ENCODE peak calls at places on chromosomes 1 and 21, in ten cellular contexts. B is bronchial epithelial cell, I is neural crest cell, P is GM13977, T is ovary, G is IMR-90, Y is endothelial cell, Z is Calu3, O is lower lobe of right lung, U is dorsolateral prefrontal cortex. X is an unnamed sample.

GRCh38 chr1:240687820-240688219 is 75.9 kb upstream of the GREM2 start:
- DNase-seq in B (peak; percentile 10), I (no peak), P (no peak), T (no peak), G (no peak), Y (no peak), Z (no peak), O (no peak), U (no peak), X (no peak)

GRCh38 chr21:34704119-34704518 is 35.3 kb downstream of the CLIC6 start:
- DNase-seq in B (no peak), I (no peak), P (no peak), T (no peak), G (peak; percentile 40), Y (no peak), Z (no peak), O (no peak), U (no peak), X (peak; percentile 72)

GRCh38 chr1:92980732-92981647 is 19.7 kb upstream of the DIPK1A start:
- DNase-seq in B (no peak), I (no peak), P (no peak), T (no peak), G (no peak), Y (no peak), Z (no peak), O (no peak), U (no peak), X (no peak)

GRCh38 chr1:28437260-28437923 is 67.9 kb downstream of the PHACTR4 start:
- DNase-seq in B (peak; percentile 75), I (no peak), P (no peak), T (peak; percentile 42), G (peak; percentile 80), Y (no peak), Z (peak; percentile 41), O (no peak), U (no peak), X (peak; percentile 89)

GRCh38 chr21:21295303-21295702 is 297.1 kb downstream of the NCAM2 start:
- DNase-seq in B (no peak), I (no peak), P (no peak), T (no peak), G (no peak), Y (no peak), Z (no peak), O (no peak), U (no peak), X (no peak)

GRCh38 chr21:25708467-25709065 is 26.1 kb downstream of the ATP5PF start:
- DNase-seq in B (peak; percentile 34), I (peak; percentile 36), P (peak; percentile 41), T (peak; percentile 15), G (peak; percentile 56), Y (peak; percentile 19), Z (peak; percentile 2), O (no peak), U (no peak), X (peak; percentile 57)

GRCh38 chr1:224432672-224433040 is 1.9 kb downstream of the WDR26 start:
- DNase-seq in B (peak; percentile 23), I (no peak), P (peak; percentile 24), T (no peak), G (no peak), Y (no peak), Z (no peak), O (no peak), U (no peak), X (peak; percentile 34)

GRCh38 chr1:229043111-229043510 is 227.8 kb upstream of the RAB4A start:
- DNase-seq in B (no peak), I (no peak), P (no peak), T (no peak), G (no peak), Y (no peak), Z (no peak), O (no peak), U (no peak), X (no peak)

GRCh38 chr1:82161651-82162238 is 361.0 kb downstream of the ADGRL2 start:
- DNase-seq in B (no peak), I (no peak), P (no peak), T (no peak), G (no peak), Y (no peak), Z (no peak), O (no peak), U (no peak), X (no peak)

GRCh38 chr1:55670331-55671082 is 455.3 kb upstream of the USP24 start:
- DNase-seq in B (no peak), I (no peak), P (no peak), T (no peak), G (peak; percentile 23), Y (no peak), Z (no peak), O (no peak), U (no peak), X (no peak)
- TF ChIP-seq CTCF in B (no peak), I (no peak), P (no peak), T (no peak), G (no peak), Y (no peak), Z (no peak), O (no peak), U (peak; percentile 16), X (no peak)

DNA sequence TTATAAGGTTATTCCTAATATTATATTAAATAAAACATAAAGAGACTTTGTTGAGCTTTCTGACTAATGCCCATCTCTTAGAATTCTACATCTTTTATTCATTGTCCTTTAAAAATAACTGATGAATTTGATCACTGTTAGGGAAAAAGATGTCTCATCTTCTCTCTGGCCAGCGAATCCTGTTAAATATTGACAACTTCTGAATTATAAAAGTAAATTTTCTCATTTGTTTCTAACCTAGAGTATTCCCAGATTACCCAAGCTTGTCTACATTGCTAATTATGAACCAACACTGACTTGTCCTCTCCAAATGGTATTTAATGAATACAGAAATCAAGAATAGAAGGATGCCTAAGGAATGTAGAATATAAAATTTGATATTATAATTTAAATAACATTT is 24.8 kb upstream of the KCTD3 start:
- DNase-seq in B (no peak), I (no peak), P (no peak), T (no peak), G (no peak), Y (no peak), Z (no peak), O (no peak), U (no peak), X (no peak)
- TF ChIP-seq CTCF in B (no peak), I (no peak), P (no peak), T (no peak), G (no peak), Y (no peak), Z (no peak), O (no peak), U (no peak), X (no peak)

GRCh38 chr1:5996641-5997270 is 4.5 kb upstream of the NPHP4 start:
- DNase-seq in B (no peak), I (no peak), P (no peak), T (no peak), G (no peak), Y (no peak), Z (no peak), O (peak; percentile 33), U (peak; percentile 15), X (no peak)

GRCh38 chr1:5995871-5996630 is 3.8 kb upstream of the NPHP4 start:
- DNase-seq in B (no peak), I (no peak), P (no peak), T (no peak), G (no peak), Y (no peak), Z (no peak), O (peak; percentile 37), U (peak; percentile 13), X (no peak)

GRCh38 chr1:5993553-5994510 is 1.6 kb upstream of the NPHP4 start:
- DNase-seq in B (peak; percentile 15), I (no peak), P (no peak), T (no peak), G (no peak), Y (no peak), Z (no peak), O (peak; percentile 58), U (no peak), X (no peak)

GRCh38 chr1:5992814-5993552 is 758 bp upstream of the NPHP4 start:
- DNase-seq in B (no peak), I (no peak), P (peak; percentile 45), T (no peak), G (no peak), Y (no peak), Z (no peak), O (peak; percentile 47), U (no peak), X (no peak)

DNA sequence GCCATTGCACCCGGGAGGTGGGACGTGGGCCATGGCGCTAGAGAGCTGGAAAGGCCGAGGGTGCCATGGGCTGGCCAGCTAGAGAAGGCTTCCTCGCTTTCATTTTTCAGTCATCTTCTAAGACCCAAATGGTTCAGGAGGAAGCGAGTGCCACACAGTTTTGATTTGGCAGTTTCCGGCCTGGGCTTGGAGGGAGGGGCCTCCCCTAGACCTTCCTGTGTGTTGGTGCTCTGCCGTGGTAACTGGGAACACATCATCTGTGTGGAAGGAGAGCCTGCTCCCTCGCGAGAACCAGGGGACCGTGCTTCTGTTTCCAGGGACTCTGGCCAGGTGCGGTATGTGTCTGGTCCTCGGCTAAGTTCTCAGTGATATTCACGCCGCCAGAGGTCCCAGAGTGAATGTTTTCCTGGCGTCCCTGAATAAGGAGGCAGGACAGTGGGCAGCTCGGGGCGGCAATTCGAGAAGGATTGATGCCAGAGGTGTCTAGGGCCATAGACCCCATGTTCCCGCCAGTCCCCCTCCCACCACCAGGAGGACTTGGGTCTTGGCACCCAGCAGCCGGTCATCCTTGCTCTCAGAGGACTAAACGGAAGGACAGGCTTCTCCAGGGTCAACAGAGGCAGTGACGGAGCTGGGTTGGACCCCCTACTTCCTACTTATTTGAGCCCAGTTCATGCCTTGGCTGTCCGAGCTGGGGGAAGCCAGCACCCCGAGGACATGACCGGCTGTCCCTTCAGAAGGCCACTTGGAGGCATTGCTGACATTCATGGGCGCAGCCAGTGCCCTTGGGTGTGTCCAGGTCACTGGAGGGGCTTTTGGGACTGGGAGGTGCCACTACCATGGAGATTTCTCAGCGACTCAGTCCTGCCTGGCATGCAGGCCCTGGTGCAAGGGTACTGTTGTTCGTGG is 2.7 kb upstream of the NPHP4 start:
- DNase-seq in B (no peak), I (no peak), P (peak; percentile 69), T (no peak), G (no peak), Y (no peak), Z (no peak), O (peak; percentile 45), U (peak; percentile 6), X (no peak)
- TF ChIP-seq CTCF in B (no peak), I (no peak), P (peak; percentile 2), T (no peak), G (no peak), Y (no peak), Z (no peak), O (no peak), U (no peak), X (no peak)

DNA sequence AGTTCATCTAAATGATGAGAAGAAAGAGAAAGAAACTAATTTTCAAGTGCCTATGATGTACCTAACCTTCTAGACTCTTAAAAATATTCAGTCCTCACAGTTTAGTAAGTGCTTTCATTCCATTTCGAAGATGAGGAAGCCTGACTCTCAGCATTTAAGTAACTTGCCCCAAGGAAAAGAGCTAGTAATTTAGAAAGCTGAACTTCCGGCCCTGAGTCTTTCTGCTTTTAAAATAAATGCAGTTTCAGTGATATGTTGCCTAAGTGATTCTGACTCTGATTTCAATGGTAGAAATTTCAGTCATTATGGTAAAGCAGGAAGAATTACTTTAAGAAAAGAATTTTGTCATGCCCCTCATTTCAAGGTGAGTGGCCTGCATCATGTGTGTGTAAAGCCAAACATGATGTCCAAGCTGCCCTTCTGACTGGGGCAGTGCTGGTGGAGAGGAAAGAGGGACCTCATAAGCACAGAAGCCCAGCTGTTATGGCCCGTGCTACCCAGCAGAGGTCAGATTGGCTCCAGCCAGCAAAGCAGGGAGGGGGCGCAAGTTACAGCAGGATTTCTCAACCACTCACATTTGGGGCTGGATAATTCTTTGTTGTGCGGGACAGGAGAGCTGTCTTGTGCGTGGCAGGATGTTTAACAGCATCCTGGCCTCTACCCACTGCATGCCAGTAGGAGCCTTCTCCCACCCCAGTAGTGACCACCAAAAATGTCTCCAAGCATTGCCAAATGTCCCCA is 10.7 kb downstream of the ATP1A4 start:
- DNase-seq in B (no peak), I (peak; percentile 29), P (peak; percentile 44), T (no peak), G (peak; percentile 22), Y (peak; percentile 60), Z (no peak), O (no peak), U (no peak), X (peak; percentile 17)
- TF ChIP-seq CTCF in B (peak; percentile 34), I (peak; percentile 51), P (peak; percentile 62), T (no peak), G (peak; percentile 50), Y (peak; percentile 45), Z (no peak), O (peak; percentile 18), U (peak; percentile 44), X (peak; percentile 29)

X was measured in MCF 10A.